ENCODE peak calls at places on chromosomes 2 and 18, in seven cellular contexts. Q is astrocyte of the spinal cord, N is RWPE1, V is GM12865, H is cardiac fibroblast, O is psoas muscle, X is AG09319. F is an unnamed sample.

GRCh38 chr2:152740743-152741328 is 22.4 kb downstream of the ARL6IP6 start:
- DNase-seq in Q (peak; percentile 78), N (peak; percentile 51), V (peak; percentile 62), H (peak; percentile 84), O (no peak), X (peak; percentile 20), F (peak; percentile 50)

GRCh38 chr2:18950598-18950933 is 361.2 kb upstream of the NT5C1B start:
- DNase-seq in Q (no peak), N (no peak), V (no peak), H (no peak), O (no peak), X (no peak), F (no peak)

GRCh38 chr2:221399183-221399582 is 172.9 kb downstream of the EPHA4 start:
- DNase-seq in Q (no peak), N (no peak), V (no peak), H (no peak), O (no peak), X (no peak), F (no peak)

GRCh38 chr18:21682276-21683051 is 22.1 kb downstream of the ABHD3 start:
- DNase-seq in Q (peak; percentile 72), N (peak; percentile 48), V (peak; percentile 82), H (peak; percentile 80), O (no peak), X (no peak), F (peak; percentile 51)

GRCh38 chr2:29009711-29010677 is 28.9 kb downstream of the TOGARAM2 start:
- DNase-seq in Q (no peak), N (no peak), V (no peak), H (no peak), O (peak; percentile 47), X (no peak), F (no peak)

GRCh38 chr2:14907014-14907612 is 274.6 kb downstream of the LRATD1 start:
- DNase-seq in Q (no peak), N (no peak), V (peak; percentile 9), H (no peak), O (no peak), X (no peak), F (no peak)

GRCh38 chr2:162919111-162919510 is 80.5 kb upstream of the KCNH7 start:
- DNase-seq in Q (no peak), N (no peak), V (no peak), H (no peak), O (no peak), X (no peak), F (no peak)

GRCh38 chr2:236656721-236657120 is 87.1 kb downstream of the ACKR3 start:
- DNase-seq in Q (no peak), N (no peak), V (no peak), H (no peak), O (no peak), X (no peak), F (no peak)

GRCh38 chr2:230784840-230785239 is 72.2 kb downstream of the CAB39 start:
- DNase-seq in Q (no peak), N (no peak), V (no peak), H (peak; percentile 39), O (no peak), X (no peak), F (no peak)

GRCh38 chr2:111120253-111121027 is at the start of gene BCL2L11:
- DNase-seq in Q (peak; percentile 90), N (peak; percentile 91), V (peak; percentile 97), H (peak; percentile 86), O (peak; percentile 96), X (peak; percentile 65), F (peak; percentile 92)

GRCh38 chr2:232731470-232731869 is 34.3 kb downstream of the GIGYF2 start:
- DNase-seq in Q (no peak), N (peak; percentile 19), V (no peak), H (no peak), O (no peak), X (peak; percentile 11), F (no peak)

GRCh38 chr2:129908721-129909373 is 70.6 kb upstream of the RAB6C start:
- DNase-seq in Q (no peak), N (no peak), V (no peak), H (no peak), O (no peak), X (no peak), F (no peak)

GRCh38 chr2:200199576-200200263 is 106.8 kb upstream of the SPATS2L start:
- DNase-seq in Q (no peak), N (no peak), V (peak; percentile 7), H (no peak), O (no peak), X (no peak), F (no peak)

GRCh38 chr2:219297766-219298456 is 11.3 kb downstream of the PTPRN start:
- DNase-seq in Q (no peak), N (no peak), V (no peak), H (no peak), O (no peak), X (no peak), F (peak; percentile 23)

GRCh38 chr2:119706196-119706595 is 27.2 kb downstream of the TMEM177 start:
- DNase-seq in Q (no peak), N (no peak), V (no peak), H (no peak), O (no peak), X (no peak), F (no peak)

GRCh38 chr2:157787364-157787938 is 88.7 kb downstream of the ACVR1 start:
- DNase-seq in Q (no peak), N (no peak), V (no peak), H (no peak), O (no peak), X (no peak), F (no peak)

GRCh38 chr2:145984541-145984940 is 1464.6 kb upstream of the ZEB2 start:
- DNase-seq in Q (peak; percentile 53), N (peak; percentile 71), V (no peak), H (peak; percentile 85), O (no peak), X (no peak), F (no peak)

GRCh38 chr2:83364264-83364663 is 1094.8 kb downstream of the SUCLG1 start:
- DNase-seq in Q (peak; percentile 3), N (peak; percentile 3), V (no peak), H (no peak), O (no peak), X (no peak), F (no peak)
- TF ChIP-seq CTCF in Q (no peak), N (no peak), V (no peak), H (no peak), O (no peak), X (no peak), F (no peak)

GRCh38 chr2:21175895-21176646 is 52.3 kb downstream of the TDRD15 start:
- DNase-seq in Q (no peak), N (no peak), V (no peak), H (peak; percentile 0), O (no peak), X (no peak), F (no peak)
- TF ChIP-seq CTCF in Q (no peak), N (no peak), V (no peak), H (no peak), O (peak; percentile 28), X (no peak), F (no peak)

GRCh38 chr2:127025357-127026062 is 81.4 kb downstream of the BIN1 start:
- DNase-seq in Q (peak; percentile 81), N (peak; percentile 45), V (peak; percentile 51), H (peak; percentile 81), O (peak; percentile 82), X (peak; percentile 56), F (peak; percentile 59)

GRCh38 chr2:127023504-127023903 is 83.5 kb downstream of the BIN1 start:
- DNase-seq in Q (no peak), N (no peak), V (no peak), H (no peak), O (no peak), X (no peak), F (no peak)

GRCh38 chr2:127022817-127023216 is 84.1 kb downstream of the BIN1 start:
- DNase-seq in Q (no peak), N (no peak), V (no peak), H (no peak), O (no peak), X (no peak), F (no peak)

GRCh38 chr2:127027715-127028114 is 79.2 kb downstream of the BIN1 start:
- DNase-seq in Q (no peak), N (no peak), V (no peak), H (no peak), O (no peak), X (no peak), F (no peak)

GRCh38 chr2:127024769-127025356 is 82.1 kb downstream of the BIN1 start:
- DNase-seq in Q (peak; percentile 36), N (no peak), V (no peak), H (no peak), O (no peak), X (no peak), F (no peak)
- TF ChIP-seq CTCF in Q (peak; percentile 50), N (no peak), V (no peak), H (peak; percentile 50), O (no peak), X (peak; percentile 30), F (no peak)

DNA sequence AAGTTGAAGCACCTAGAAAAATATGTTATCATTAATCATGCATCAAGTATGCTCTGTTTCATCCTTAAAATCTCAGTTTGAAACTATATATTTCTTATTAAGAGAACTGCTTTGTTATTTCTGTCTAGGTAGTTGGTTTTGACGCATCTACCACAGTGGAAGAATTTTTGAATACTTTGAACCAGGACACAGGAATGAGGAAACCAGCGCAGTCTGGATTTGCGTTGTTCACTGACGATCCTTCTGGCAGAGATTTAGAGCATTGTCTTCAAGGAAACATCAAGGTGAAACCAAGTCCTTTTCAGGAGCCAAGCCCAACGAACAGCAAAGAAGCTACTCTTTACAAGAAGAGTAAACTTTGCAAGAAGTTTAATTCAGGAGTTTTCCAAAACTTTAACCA is 30.1 kb upstream of the DYNC2LI1 start:
- DNase-seq in Q (no peak), N (no peak), V (no peak), H (no peak), O (no peak), X (no peak), F (no peak)
- TF ChIP-seq CTCF in Q (no peak), N (no peak), V (no peak), H (no peak), O (no peak), X (no peak), F (no peak)

GRCh38 chr2:215728504-215729065 is 284.8 kb downstream of the MREG start:
- DNase-seq in Q (peak; percentile 98), N (peak; percentile 28), V (peak; percentile 29), H (peak; percentile 99), O (no peak), X (peak; percentile 89), F (peak; percentile 17)
- TF ChIP-seq CTCF in Q (peak; percentile 1), N (no peak), V (no peak), H (peak; percentile 21), O (no peak), X (no peak), F (no peak)

DNA sequence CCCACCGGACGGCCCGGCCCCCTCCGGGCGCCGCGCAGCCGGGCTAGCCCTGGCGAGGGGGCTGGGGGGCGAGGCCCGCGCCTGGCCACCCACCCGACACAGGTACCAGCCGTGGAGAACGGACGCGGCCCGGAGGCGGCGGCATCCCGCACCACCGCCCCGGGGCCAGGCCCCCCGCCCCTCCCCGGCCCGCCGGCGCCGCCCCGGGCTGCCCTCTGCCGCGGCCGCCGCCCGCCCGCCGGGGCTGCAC is 405 bp downstream of the SOS1 start:
- DNase-seq in Q (no peak), N (no peak), V (no peak), H (no peak), O (no peak), X (no peak), F (no peak)
- TF ChIP-seq CTCF in Q (no peak), N (no peak), V (no peak), H (no peak), O (no peak), X (no peak), F (no peak)